ENCODE peak calls at places on chromosome 19, in four cellular contexts. X is neural progenitor cell; H is HFF-Myc; T is CD8-positive, alpha-beta T cell. G is an unnamed sample.

GRCh38 chr19:53664760-53665159 is 33.0 kb downstream of the DPRX start:
- DNase-seq in T (no peak), X (peak; percentile 65), H (no peak), G (no peak)

GRCh38 chr19:47723573-47723923 is 10.3 kb downstream of the EHD2 start:
- DNase-seq in X (no peak), T (no peak), H (no peak), G (no peak)

GRCh38 chr19:51044327-51044726 is 9.5 kb upstream of the KLK12 start:
- DNase-seq in H (no peak), X (no peak), T (no peak), G (no peak)

GRCh38 chr19:45615795-45616708 is 14.0 kb upstream of the GPR4 start:
- DNase-seq in T (peak; percentile 83), H (peak; percentile 88), X (peak; percentile 99), G (peak; percentile 87)

GRCh38 chr19:55212447-55212846 is 3.1 kb upstream of the PTPRH start:
- DNase-seq in X (no peak), T (peak; percentile 37), H (no peak), G (no peak)

GRCh38 chr19:53927745-53928144 is 18.7 kb downstream of the CACNG7 start:
- DNase-seq in H (peak; percentile 43), X (peak; percentile 91), T (peak; percentile 52), G (no peak)

GRCh38 chr19:56973713-56974553 is 133.4 kb upstream of the PEG3 start:
- DNase-seq in H (no peak), X (no peak), T (no peak), G (no peak)

GRCh38 chr19:53906211-53907192 is 2.6 kb upstream of the CACNG7 start:
- DNase-seq in H (no peak), X (peak; percentile 71), T (peak; percentile 52), G (no peak)

GRCh38 chr19:58563034-58563573 is 4.7 kb upstream of the UBE2M start:
- DNase-seq in T (peak; percentile 20), X (no peak), H (no peak), G (no peak)

GRCh38 chr19:53969366-53969765 is 6.6 kb downstream of the CACNG8 start:
- DNase-seq in X (no peak), T (no peak), H (no peak), G (no peak)

GRCh38 chr19:34313188-34313587 is 51.8 kb upstream of the GPI start:
- DNase-seq in T (no peak), X (no peak), H (peak; percentile 6), G (no peak)

GRCh38 chr19:48487944-48488343 is 18.8 kb downstream of the CYTH2 start:
- DNase-seq in X (no peak), T (no peak), H (no peak), G (no peak)

GRCh38 chr19:54616057-54616456 is 14.2 kb upstream of the LILRB1 start:
- DNase-seq in X (no peak), H (no peak), T (no peak), G (no peak)

GRCh38 chr19:4589579-4590410 is 30.3 kb upstream of the SEMA6B start:
- DNase-seq in H (no peak), X (peak; percentile 34), T (no peak), G (no peak)

GRCh38 chr19:56637976-56638555 is 4.9 kb upstream of the SMIM17 start:
- DNase-seq in X (peak; percentile 95), T (peak; percentile 25), H (peak; percentile 56), G (no peak)

GRCh38 chr19:39617745-39618144 is 15.4 kb downstream of the LGALS13 start:
- DNase-seq in H (no peak), T (no peak), X (no peak), G (no peak)

GRCh38 chr19:40524133-40524549 is 52.5 kb upstream of the SHKBP1 start:
- DNase-seq in T (no peak), H (no peak), X (no peak), G (no peak)

GRCh38 chr19:45355910-45356309 is 14.5 kb downstream of the ERCC2 start:
- DNase-seq in T (no peak), H (no peak), X (no peak), G (no peak)

GRCh38 chr19:11422163-11423068 is 3.3 kb upstream of the RGL3 start:
- DNase-seq in T (peak; percentile 73), H (no peak), X (peak; percentile 64), G (no peak)

GRCh38 chr19:11347546-11347945 is 1.2 kb downstream of the CCDC159 start:
- DNase-seq in T (no peak), X (no peak), H (no peak), G (no peak)

GRCh38 chr19:4373601-4374441 is 26.5 kb downstream of the SH3GL1 start:
- DNase-seq in T (no peak), H (no peak), X (no peak), G (no peak)

GRCh38 chr19:19554074-19555023 is 16.3 kb downstream of the CILP2 start:
- DNase-seq in H (no peak), X (peak; percentile 85), T (no peak), G (no peak)

GRCh38 chr19:3536429-3537100 is 2.4 kb upstream of the TEKTIP1 start:
- DNase-seq in H (no peak), T (no peak), X (no peak), G (no peak)

GRCh38 chr19:4375164-4375619 is 25.2 kb downstream of the SH3GL1 start:
- DNase-seq in X (no peak), T (no peak), H (no peak), G (no peak)

DNA sequence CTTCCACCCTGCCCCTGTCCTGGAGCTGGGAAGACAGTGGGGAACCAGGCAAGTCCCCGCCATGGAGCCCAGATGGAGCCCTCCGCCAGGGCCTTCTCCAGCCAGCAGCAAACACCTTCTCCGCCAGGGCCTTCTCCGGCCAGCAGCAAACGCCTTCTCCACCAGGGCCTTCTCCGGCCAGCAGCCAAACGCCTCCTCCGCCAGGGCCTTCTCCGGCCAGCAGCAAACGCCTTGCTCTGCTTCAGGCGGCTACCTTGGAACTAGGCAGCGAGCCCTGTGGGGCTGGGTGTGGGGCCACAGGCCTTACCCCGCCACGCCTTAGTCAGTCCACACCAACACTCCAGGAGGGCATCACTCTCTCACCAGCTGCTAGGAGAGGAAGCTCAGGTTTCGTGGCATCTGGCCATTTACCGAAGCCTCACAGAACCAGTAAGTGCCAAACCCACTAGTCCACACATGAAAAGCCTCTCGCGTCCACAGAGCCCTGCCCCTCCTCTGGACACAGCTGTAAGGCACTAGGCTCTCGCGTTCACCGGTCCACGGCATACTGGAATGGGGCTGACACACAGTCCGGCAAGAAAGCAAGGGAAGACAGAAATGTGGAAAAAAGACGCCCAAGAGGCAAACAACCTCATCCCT is 41.0 kb downstream of the MLLT1 start:
- DNase-seq in H (no peak), X (no peak), T (no peak), G (no peak)
- TF ChIP-seq CTCF in H (no peak), X (no peak), T (no peak), G (no peak)

DNA sequence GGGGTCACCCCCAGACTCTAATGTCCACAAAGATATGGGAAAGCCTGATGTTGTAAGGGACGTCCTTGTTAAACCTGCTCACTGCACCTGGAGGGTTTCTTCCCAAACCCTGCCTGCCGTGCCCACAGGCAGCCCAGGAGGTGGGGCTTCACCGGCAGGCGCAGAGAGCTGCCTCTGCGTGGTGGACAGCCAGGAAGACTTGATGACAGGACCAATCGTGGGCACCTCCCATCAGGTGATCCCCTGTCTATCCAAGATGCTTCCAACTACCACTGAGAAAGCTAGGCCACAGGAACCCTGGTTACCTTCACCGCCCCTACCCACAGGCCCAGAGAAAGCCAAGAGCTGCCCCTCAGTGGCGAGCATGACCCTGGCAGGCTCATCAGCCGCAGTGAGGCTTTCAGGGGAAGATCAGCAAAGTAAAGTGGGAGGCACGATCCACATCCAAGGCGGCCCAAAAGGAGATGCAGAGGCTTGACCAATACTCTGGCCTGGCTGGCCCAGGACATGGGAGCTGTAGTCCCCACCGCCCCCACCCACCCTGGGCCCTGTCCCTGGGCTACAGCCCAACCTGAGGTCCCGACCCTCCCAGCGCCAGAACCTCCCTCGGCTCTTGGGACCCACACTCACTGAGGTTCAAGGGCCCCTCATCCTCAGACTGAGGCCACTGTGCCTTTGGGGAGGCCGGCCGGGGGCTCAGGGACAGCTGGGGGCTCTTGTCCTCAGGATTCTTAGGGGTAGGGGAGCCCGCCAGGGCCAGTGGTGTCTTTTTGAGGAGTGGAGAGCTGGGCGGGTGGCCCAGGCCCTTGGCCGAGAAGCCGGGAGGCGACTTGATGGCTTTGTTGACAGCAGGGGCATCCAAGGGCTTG is 10.4 kb upstream of the AKAP8L start:
- DNase-seq in H (no peak), T (no peak), X (no peak), G (no peak)
- TF ChIP-seq CTCF in H (no peak), T (no peak), X (no peak), G (no peak)

DNA sequence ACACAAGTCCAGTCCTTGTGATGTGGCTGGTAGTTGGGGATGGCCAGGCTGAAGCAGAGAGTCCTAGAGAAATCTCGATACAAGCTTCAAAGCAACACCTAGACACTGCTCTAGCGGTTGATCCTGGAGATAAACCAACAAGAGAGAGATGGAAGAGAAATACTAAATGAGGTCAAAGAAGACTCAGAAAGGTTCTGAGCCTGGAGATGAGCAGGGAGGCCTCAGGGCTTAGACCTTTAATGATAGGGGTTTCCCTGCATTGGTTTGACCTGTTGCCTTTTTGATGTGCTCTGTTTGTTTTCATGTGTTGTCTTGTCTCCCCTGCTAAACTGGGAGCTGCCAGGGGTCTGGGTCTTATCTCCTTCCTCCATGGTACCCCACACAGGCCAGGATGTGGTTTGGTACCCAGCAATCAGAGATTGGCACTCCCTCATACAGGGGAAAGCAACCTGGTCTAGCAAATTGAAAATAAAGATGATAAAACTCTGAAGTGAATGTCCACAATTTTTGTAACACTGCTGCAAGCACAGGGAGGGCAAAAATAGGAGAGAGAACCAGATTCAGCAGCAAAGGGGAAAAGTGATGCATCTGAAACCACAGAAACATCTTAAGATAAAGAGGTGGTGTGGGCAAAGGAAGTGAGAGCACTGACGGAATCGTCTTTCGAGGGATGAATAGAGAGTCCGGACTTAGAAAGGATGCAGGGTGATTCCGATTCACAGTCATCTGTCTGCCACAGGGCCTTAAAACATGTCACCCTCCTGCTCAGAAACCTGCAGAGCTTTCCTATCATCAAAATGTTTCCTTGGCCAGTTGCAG is 3.4 kb downstream of the FFAR2 start:
- DNase-seq in X (no peak), T (peak; percentile 22), H (no peak), G (no peak)
- TF ChIP-seq CTCF in X (no peak), T (no peak), H (no peak), G (no peak)

DNA sequence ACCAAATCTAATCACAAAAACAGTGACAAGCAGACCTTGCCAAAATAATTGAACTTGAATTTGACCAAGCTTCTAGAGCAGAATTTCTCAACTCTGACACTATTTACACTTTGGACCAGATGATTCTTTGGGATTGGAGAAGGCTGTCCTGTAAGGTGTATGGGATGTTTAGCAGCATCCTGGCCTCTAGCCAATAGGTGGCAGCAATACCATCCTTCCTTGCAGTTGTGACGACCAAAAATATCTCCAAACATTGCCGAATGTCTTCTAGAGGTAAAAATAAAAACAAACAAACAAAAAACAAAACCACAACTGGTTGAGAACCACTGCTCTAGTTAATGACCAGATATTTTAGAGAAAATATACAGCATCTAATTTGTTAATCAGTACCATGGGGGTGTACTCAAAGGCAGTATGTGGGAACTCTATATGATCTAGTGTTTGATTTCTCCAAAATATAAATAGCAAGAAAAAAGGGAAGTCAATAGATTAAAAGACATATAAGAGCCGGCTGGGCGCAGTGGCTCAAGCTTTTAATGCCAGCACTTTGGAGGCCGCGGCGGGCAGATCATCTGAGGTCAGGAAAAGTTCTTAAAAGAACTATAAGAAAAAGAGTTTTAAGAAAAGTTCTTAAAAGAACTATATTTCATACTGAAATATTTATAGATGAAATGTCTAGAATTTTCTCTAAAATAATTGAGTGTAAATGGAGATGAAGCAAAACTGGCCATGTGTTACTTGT is 60.9 kb upstream of the ZNF527 start:
- DNase-seq in X (no peak), T (peak; percentile 27), H (no peak), G (no peak)
- TF ChIP-seq CTCF in X (peak; percentile 56), T (peak; percentile 53), H (no peak), G (no peak)